ENCODE peak calls at places on chromosomes 2 and 18, in nine cellular contexts. S, O, Z, J, M, U, Y, L and V are unnamed samples. For H3K27me3, the result is how much of the 10 kb centered on the place peaks cover.

GRCh38 chr2:56410140-56410539 is 226.3 kb downstream of the CCDC85A start:
- DNase-seq in S (peak), O (no peak), Z (no peak), J (peak), M (no peak), U (peak), Y (no peak), L (no peak), V (no peak)

GRCh38 chr18:5582054-5582453 is 38.3 kb upstream of the EPB41L3 start:
- DNase-seq in S (peak), O (no peak), Z (peak), J (no peak), M (no peak), U (peak), Y (no peak), L (no peak), V (no peak)

GRCh38 chr18:42861259-42861658 is 254.2 kb downstream of the RIT2 start:
- DNase-seq in S (no peak), O (no peak), Z (no peak), J (no peak), M (no peak), U (no peak), Y (no peak), L (no peak), V (no peak)

GRCh38 chr2:36356199-36356989 is 816 bp downstream of the CRIM1 start:
- DNase-seq in S (peak), O (peak), Z (peak), J (no peak), M (peak), U (peak), Y (peak), L (peak), V (no peak)

GRCh38 chr2:71465356-71465755 is 12.0 kb downstream of the DYSF start:
- DNase-seq in S (no peak), O (no peak), Z (no peak), J (no peak), M (no peak), U (no peak), Y (peak), L (no peak), V (no peak)

GRCh38 chr18:6414118-6414722 is 491 bp downstream of the L3MBTL4 start:
- DNase-seq in S (no peak), O (peak), Z (peak), J (peak), M (peak), U (peak), Y (peak), L (no peak), V (no peak)

GRCh38 chr2:86673011-86673410 is 47.1 kb upstream of the RMND5A start:
- DNase-seq in S (no peak), O (no peak), Z (no peak), J (no peak), M (no peak), U (no peak), Y (no peak), L (no peak), V (no peak)

GRCh38 chr18:10482985-10483949 is 28.8 kb downstream of the APCDD1 start:
- DNase-seq in S (no peak), O (no peak), Z (no peak), J (no peak), M (no peak), U (no peak), Y (no peak), L (peak), V (no peak)

GRCh38 chr2:85828725-85829124 is 60.1 kb downstream of the ST3GAL5 start:
- DNase-seq in S (no peak), O (no peak), Z (no peak), J (no peak), M (no peak), U (no peak), Y (no peak), L (no peak), V (no peak)

GRCh38 chr2:201298462-201298861 is 38.1 kb downstream of the CASP8 start:
- DNase-seq in S (peak), O (no peak), Z (no peak), J (peak), M (no peak), U (peak), Y (no peak), L (no peak), V (no peak)

GRCh38 chr2:204027105-204027504 is 90.5 kb downstream of the ICOS start:
- DNase-seq in S (peak), O (no peak), Z (no peak), J (peak), M (no peak), U (no peak), Y (no peak), L (no peak), V (no peak)

GRCh38 chr2:221243758-221244157 is 328.3 kb downstream of the EPHA4 start:
- DNase-seq in S (no peak), O (no peak), Z (no peak), J (no peak), M (no peak), U (no peak), Y (no peak), L (no peak), V (no peak)

GRCh38 chr2:10361220-10361588 is 58.5 kb downstream of the HPCAL1 start:
- DNase-seq in S (peak), O (no peak), Z (peak), J (no peak), M (no peak), U (no peak), Y (no peak), L (no peak), V (no peak)

GRCh38 chr2:157497603-157498314 is 53.9 kb upstream of the CYTIP start:
- DNase-seq in S (peak), O (no peak), Z (peak), J (peak), M (no peak), U (peak), Y (no peak), L (peak), V (no peak)

GRCh38 chr2:212538156-212539144 is at the start of gene ERBB4:
- DNase-seq in S (no peak), O (peak), Z (peak), J (no peak), M (peak), U (peak), Y (peak), L (no peak), V (no peak)

GRCh38 chr2:147910990-147911473 is 66.2 kb downstream of the ACVR2A start:
- DNase-seq in S (peak), O (no peak), Z (peak), J (peak), M (no peak), U (peak), Y (no peak), L (peak), V (no peak)

GRCh38 chr2:43605079-43605655 is 9.3 kb upstream of the THADA start:
- DNase-seq in S (peak), O (no peak), Z (peak), J (peak), M (no peak), U (peak), Y (no peak), L (peak), V (no peak)

GRCh38 chr2:153393518-153393917 is 85.0 kb downstream of the RPRM start:
- DNase-seq in S (no peak), O (no peak), Z (no peak), J (no peak), M (no peak), U (no peak), Y (no peak), L (no peak), V (no peak)

GRCh38 chr18:48921305-48922202 is 29.2 kb downstream of the SMAD7 start:
- DNase-seq in S (no peak), O (peak), Z (peak), J (no peak), M (no peak), U (peak), Y (peak), L (no peak), V (no peak)
- H3K27ac ChIP-seq in S (no peak), O (no peak), Z (no peak), J (peak), M (peak), U (peak), Y (peak), L (no peak), V (no peak)

GRCh38 chr2:118830121-118830520 is 17.3 kb downstream of the EN1 start:
- DNase-seq in S (no peak), O (no peak), Z (no peak), J (no peak), M (no peak), U (peak), Y (no peak), L (no peak), V (no peak)
- H3K27me3 ChIP-seq in S (under half), O (under half), Z (half or more), J (under half), M (half or more), U (under half), Y (half or more), L (half or more), V (half or more)

GRCh38 chr2:241833101-241833937 is 24.3 kb downstream of the NEU4 start:
- DNase-seq in S (peak), O (no peak), Z (no peak), J (no peak), M (no peak), U (peak), Y (no peak), L (no peak), V (no peak)
- H3K27ac ChIP-seq in S (no peak), O (no peak), Z (no peak), J (no peak), M (no peak), U (peak), Y (no peak), L (no peak), V (no peak)

GRCh38 chr2:63052411-63053234 is 2.0 kb downstream of the OTX1 start:
- DNase-seq in S (no peak), O (no peak), Z (peak), J (no peak), M (no peak), U (no peak), Y (no peak), L (no peak), V (no peak)

GRCh38 chr2:63055510-63056308 is 5.1 kb downstream of the OTX1 start:
- DNase-seq in S (no peak), O (peak), Z (peak), J (no peak), M (no peak), U (peak), Y (no peak), L (no peak), V (no peak)

GRCh38 chr2:63054812-63055509 is 4.3 kb downstream of the OTX1 start:
- DNase-seq in S (no peak), O (no peak), Z (peak), J (no peak), M (no peak), U (no peak), Y (no peak), L (no peak), V (no peak)

GRCh38 chr2:63053235-63053888 is 2.7 kb downstream of the OTX1 start:
- DNase-seq in S (no peak), O (no peak), Z (peak), J (no peak), M (no peak), U (no peak), Y (no peak), L (no peak), V (no peak)

GRCh38 chr2:63053889-63054725 is 3.5 kb downstream of the OTX1 start:
- DNase-seq in S (no peak), O (no peak), Z (peak), J (no peak), M (no peak), U (peak), Y (no peak), L (no peak), V (no peak)
- H3K27me3 ChIP-seq in S (half or more), O (under half), Z (half or more), J (under half), M (half or more), U (half or more), Y (half or more), L (under half), V (under half)

DNA sequence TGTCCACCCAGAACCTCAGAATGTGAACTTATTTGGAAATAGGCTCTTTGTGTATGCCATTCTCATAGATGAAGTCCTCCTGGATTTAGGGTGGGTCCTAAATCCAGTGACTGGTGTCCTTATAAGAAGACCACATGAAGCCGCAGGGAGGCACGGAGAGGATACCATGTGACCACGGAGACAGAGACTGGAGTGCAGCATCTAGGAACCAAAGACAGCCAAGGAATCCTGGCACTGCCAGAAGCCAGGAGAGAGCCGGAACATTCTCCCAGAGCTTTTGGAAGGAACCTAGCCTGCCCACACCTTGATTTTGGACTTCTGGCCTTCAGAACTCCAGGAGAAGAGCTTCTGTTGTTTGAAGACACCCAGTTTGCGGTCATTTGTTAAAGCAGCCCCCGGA is 49.7 kb downstream of the ARL4C start:
- DNase-seq in S (no peak), O (no peak), Z (no peak), J (peak), M (no peak), U (no peak), Y (no peak), L (no peak), V (no peak)
- H3K27ac ChIP-seq in S (no peak), O (no peak), Z (peak), J (peak), M (peak), U (no peak), Y (peak), L (peak), V (peak)

DNA sequence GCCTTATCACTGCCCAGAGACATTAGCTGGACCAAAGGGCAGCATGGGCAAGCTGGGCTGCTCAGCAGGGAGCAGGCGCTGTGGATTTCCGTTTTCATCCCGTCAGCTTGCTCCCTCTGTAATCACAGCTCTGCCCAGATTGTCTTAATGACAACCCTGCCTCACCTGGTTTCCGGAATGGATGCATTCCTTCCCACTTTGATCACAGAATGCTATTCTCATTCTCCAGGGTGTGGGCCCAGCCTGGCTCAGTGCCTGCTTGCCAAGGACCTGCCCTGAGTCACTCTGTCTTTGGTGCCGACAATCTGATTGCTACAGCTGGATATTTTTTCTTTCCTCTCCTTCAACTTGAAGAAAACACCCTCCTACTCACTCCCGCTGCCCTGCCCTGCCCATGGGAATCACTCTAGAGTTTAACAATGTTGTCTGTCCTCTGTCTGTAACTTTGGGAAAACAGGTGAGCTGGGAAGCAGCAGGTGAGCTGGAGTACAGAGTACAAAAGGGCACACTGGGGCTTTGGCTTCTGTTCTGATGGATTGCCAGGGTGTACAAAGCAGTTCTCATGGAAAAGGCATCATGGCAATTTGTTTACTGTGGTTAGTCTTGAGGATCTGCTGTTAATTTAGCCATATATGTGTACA is 27.2 kb upstream of the FAM136A start:
- DNase-seq in S (peak), O (no peak), Z (no peak), J (peak), M (peak), U (peak), Y (peak), L (no peak), V (no peak)
- H3K27me3 ChIP-seq in S (under half), O (under half), Z (under half), J (under half), M (under half), U (under half), Y (under half), L (under half), V (under half)

GRCh38 chr2:22694856-22695255 is 690.1 kb upstream of the KLHL29 start:
- DNase-seq in S (no peak), O (no peak), Z (peak), J (no peak), M (no peak), U (no peak), Y (no peak), L (no peak), V (no peak)

GRCh38 chr2:22692751-22693150 is 692.2 kb upstream of the KLHL29 start:
- DNase-seq in S (no peak), O (no peak), Z (peak), J (no peak), M (no peak), U (no peak), Y (no peak), L (no peak), V (no peak)

GRCh38 chr2:22691666-22692065 is 693.3 kb upstream of the KLHL29 start:
- DNase-seq in S (no peak), O (no peak), Z (peak), J (no peak), M (no peak), U (no peak), Y (no peak), L (no peak), V (no peak)

GRCh38 chr2:22697054-22697453 is 687.9 kb upstream of the KLHL29 start:
- DNase-seq in S (no peak), O (no peak), Z (no peak), J (no peak), M (no peak), U (no peak), Y (no peak), L (no peak), V (no peak)

DNA sequence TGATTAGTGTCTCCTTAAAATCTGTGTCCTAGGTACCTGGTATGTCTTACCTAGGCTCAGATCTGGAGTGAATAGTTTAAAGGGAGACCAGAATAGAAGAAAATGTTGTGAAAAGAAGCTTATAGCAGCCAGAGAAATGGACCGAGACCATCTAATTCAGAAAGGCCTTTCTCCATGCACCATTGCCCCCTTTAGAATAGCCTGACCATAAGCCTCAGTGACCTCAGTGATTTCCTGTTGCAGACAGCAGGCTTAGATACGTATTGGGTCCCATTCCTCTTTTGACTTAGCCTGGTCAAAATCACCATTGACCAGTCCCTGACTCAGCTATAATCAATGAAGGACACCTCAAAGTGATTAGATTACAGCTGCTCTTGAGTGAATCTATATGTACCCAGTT is 690.7 kb upstream of the KLHL29 start:
- DNase-seq in S (no peak), O (no peak), Z (peak), J (no peak), M (no peak), U (no peak), Y (no peak), L (no peak), V (no peak)
- H3K27ac ChIP-seq in S (no peak), O (no peak), Z (peak), J (no peak), M (no peak), U (no peak), Y (no peak), L (no peak), V (no peak)